ENCODE peak calls at places on chromosome 19, in six cellular contexts. I is BE2C, J is Peyer's patch, G is cardiac muscle cell, B is adrenal gland, T is testis. O is an unnamed sample. For H3K27me3, the result is how much of the 10 kb centered on the place peaks cover.

GRCh38 chr19:19860756-19861390 is 4.8 kb upstream of the ZNF253 start:
- DNase-seq in B (no peak), J (no peak), T (peak), I (no peak), G (peak), O (no peak)

GRCh38 chr19:49981603-49982593 is 20.9 kb upstream of the SIGLEC11 start:
- DNase-seq in J (no peak), T (no peak), B (peak), I (no peak), G (no peak), O (no peak)

GRCh38 chr19:46744005-46744691 is 1.7 kb upstream of the FKRP start:
- DNase-seq in J (no peak), I (no peak), G (no peak), B (no peak), T (no peak), O (no peak)

GRCh38 chr19:1206733-1207301 is 1.2 kb downstream of the STK11 start:
- DNase-seq in G (peak), B (no peak), I (no peak), J (no peak), T (peak), O (peak)

GRCh38 chr19:1942078-1942933 is 1.3 kb downstream of the CSNK1G2 start:
- DNase-seq in B (peak), G (peak), I (peak), J (peak), T (peak), O (peak)

GRCh38 chr19:9877775-9878510 is 42.8 kb downstream of the PIN1 start:
- DNase-seq in G (no peak), T (no peak), B (no peak), J (no peak), I (no peak), O (no peak)

GRCh38 chr19:8444677-8445487 is at the start of gene HNRNPM:
- DNase-seq in B (peak), J (peak), I (peak), G (peak), T (peak), O (peak)

GRCh38 chr19:44607049-44607448 is 6.3 kb upstream of the IGSF23 start:
- DNase-seq in G (no peak), I (no peak), B (no peak), T (no peak), J (no peak), O (no peak)

GRCh38 chr19:10568444-10568825 is 344 bp downstream of the CDKN2D start:
- DNase-seq in B (peak), I (no peak), T (no peak), J (no peak), G (no peak), O (no peak)

GRCh38 chr19:11230621-11231386 is 8.6 kb upstream of the ANGPTL8 start:
- DNase-seq in T (no peak), B (no peak), I (no peak), J (no peak), G (no peak), O (no peak)

GRCh38 chr19:50314724-50315700 is 14.2 kb downstream of the KCNC3 start:
- DNase-seq in J (peak), G (peak), T (no peak), B (no peak), I (no peak), O (no peak)

GRCh38 chr19:42301646-42302204 is at the start of gene PRR19:
- DNase-seq in J (no peak), G (no peak), T (no peak), B (no peak), I (no peak), O (no peak)

GRCh38 chr19:43132696-43133095 is 50.2 kb upstream of the PSG2 start:
- DNase-seq in G (no peak), T (no peak), B (no peak), I (no peak), J (no peak), O (no peak)

GRCh38 chr19:29285187-29285687 is 72.3 kb upstream of the UQCRFS1 start:
- DNase-seq in I (no peak), G (no peak), J (no peak), B (no peak), T (no peak), O (no peak)

GRCh38 chr19:46863818-46864629 is 3.2 kb downstream of the ARHGAP35 start:
- DNase-seq in J (no peak), T (peak), I (peak), B (no peak), G (peak), O (no peak)

GRCh38 chr19:19160489-19161035 is 9.5 kb downstream of the MEF2B start:
- DNase-seq in I (no peak), J (no peak), G (no peak), B (no peak), T (no peak), O (peak)

GRCh38 chr19:46718934-46719551 is 2.1 kb upstream of the PRKD2 start:
- DNase-seq in B (no peak), G (no peak), T (no peak), I (no peak), J (no peak), O (peak)

GRCh38 chr19:10402441-10403038 is 802 bp downstream of the CDC37 start:
- DNase-seq in B (peak), T (no peak), G (no peak), J (no peak), I (peak), O (no peak)

GRCh38 chr19:13016245-13016627 is 21.0 kb downstream of the NFIX start:
- DNase-seq in J (no peak), T (no peak), B (no peak), I (no peak), G (no peak), O (no peak)
- H3K4me3 ChIP-seq in J (no peak), T (no peak), B (no peak), I (no peak), G (no peak), O (no peak)

DNA sequence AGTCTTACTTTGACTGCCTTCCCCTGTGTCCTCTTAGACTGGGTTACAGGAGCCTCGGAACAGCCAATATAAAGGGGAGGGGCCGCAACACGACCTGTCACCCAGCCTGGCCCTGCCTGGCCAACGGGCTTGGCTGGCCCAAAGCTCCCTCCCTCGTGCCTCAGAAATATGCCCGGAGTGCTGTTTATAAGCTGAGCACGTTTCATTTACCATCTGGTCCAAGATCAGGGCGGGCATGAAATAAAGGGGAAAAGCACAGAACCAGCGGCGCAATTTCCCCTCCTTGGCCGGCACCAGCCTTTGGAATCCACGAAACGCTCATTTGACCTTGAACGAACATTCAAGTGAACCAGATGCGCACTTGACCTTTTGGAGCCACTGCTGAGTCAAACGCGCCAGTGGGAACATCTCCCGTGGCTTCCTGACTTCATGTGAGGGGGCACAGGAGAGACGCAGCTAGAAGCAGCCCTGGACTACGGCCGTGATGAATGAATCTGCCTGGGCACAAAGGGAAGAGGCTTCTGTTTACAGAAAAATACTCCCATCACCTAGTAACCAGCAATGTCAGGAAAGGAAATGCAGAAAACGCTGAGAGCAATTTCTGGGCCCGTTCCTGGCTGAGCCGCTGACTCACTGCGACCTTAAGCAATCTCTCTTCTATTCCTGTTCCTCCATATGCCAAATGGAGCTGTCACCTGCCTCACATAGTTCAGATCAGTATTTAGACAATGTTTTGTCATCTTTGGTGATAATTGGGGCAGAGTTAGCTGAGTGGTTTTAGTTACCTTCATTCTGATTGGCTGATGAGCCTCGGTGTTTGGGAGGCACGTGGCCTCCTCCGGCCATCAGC is 53.3 kb downstream of the RFX2 start:
- DNase-seq in J (peak), I (no peak), T (peak), G (no peak), B (peak), O (no peak)
- TF ChIP-seq CTCF in J (no peak), I (no peak), T (no peak), G (no peak), B (no peak), O (no peak)

GRCh38 chr19:38953677-38954076 is 21.9 kb downstream of the FBXO17 start:
- DNase-seq in I (no peak), T (no peak), G (no peak), B (no peak), J (no peak), O (no peak)

GRCh38 chr19:38958301-38958700 is 17.2 kb downstream of the FBXO17 start:
- DNase-seq in B (no peak), T (no peak), J (no peak), I (no peak), G (no peak), O (no peak)

GRCh38 chr19:38964738-38965137 is 10.8 kb downstream of the FBXO17 start:
- DNase-seq in B (no peak), J (no peak), G (no peak), I (no peak), T (no peak), O (no peak)

GRCh38 chr19:38956264-38956663 is 19.3 kb downstream of the FBXO17 start:
- DNase-seq in J (no peak), G (no peak), I (no peak), B (no peak), T (no peak), O (no peak)

GRCh38 chr19:38959618-38960017 is 15.9 kb downstream of the FBXO17 start:
- DNase-seq in I (no peak), T (no peak), G (no peak), J (no peak), B (no peak), O (no peak)
- H3K27me3 ChIP-seq in I (under half), T (under half), G (under half), J (under half), B (under half), O (under half)

GRCh38 chr19:45615795-45616708 is 14.0 kb upstream of the GPR4 start:
- DNase-seq in G (peak), I (peak), J (peak), T (peak), B (peak), O (peak)
- H3K4me3 ChIP-seq in G (peak), I (peak), J (no peak), T (peak), B (no peak), O (no peak)

GRCh38 chr19:6479836-6480398 is 1.7 kb downstream of the DENND1C start:
- DNase-seq in T (no peak), J (no peak), B (no peak), G (no peak), I (no peak), O (no peak)

GRCh38 chr19:6482343-6482686 is 728 bp upstream of the DENND1C start:
- DNase-seq in B (no peak), T (no peak), G (no peak), I (no peak), J (no peak), O (no peak)

GRCh38 chr19:6483235-6483634 is 1.6 kb upstream of the DENND1C start:
- DNase-seq in G (no peak), I (no peak), T (no peak), J (no peak), B (no peak), O (no peak)

GRCh38 chr19:6480843-6481415 is 658 bp downstream of the DENND1C start:
- DNase-seq in G (no peak), I (no peak), B (no peak), T (no peak), J (no peak), O (no peak)

GRCh38 chr19:6481541-6482342 is at the start of gene DENND1C:
- DNase-seq in G (peak), B (no peak), T (peak), J (no peak), I (peak), O (peak)
- TF ChIP-seq CTCF in G (peak), B (peak), T (no peak), J (peak), I (peak), O (peak)

DNA sequence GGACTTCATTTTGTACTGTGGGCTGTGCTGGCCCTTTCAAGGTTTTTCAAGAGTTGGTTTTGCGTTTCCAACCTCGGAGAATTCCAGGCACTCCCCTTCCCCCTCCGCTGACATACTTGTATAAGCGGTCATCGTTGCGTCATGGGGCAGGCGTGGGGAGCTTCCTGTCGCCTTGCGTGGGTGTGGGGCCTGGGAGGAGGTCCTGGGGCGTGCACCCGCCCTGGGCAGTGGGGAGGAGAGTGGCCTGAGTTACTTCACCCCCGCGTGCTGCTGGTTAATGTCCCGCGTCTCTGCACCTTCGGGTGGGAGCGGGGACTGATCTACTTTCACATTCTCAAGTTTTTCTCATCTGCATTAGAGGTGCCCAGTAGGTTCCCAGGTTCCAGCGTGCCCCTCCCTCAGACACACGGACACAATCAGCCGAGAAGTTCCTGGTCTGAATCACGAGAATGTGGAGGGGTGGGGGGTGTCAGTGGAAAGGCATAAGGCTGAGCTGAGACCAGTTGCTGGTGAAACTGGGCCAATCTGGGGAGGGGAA is 4.1 kb downstream of the IER2 start:
- DNase-seq in J (peak), I (peak), B (peak), G (peak), T (peak), O (peak)
- H3K27me3 ChIP-seq in J (under half), I (under half), B (under half), G (under half), T (under half), O (under half)

GRCh38 chr19:15251010-15251748 is 18.9 kb upstream of the EPHX3 start:
- DNase-seq in I (no peak), J (no peak), G (no peak), B (peak), T (no peak), O (no peak)
- H3K4me3 ChIP-seq in I (no peak), J (no peak), G (no peak), B (no peak), T (no peak), O (no peak)